ENCODE peak calls at places on chromosomes 5 and 9, in four cellular contexts. E is K562, T is HepG2, Q is GM12878. G is an unnamed sample.

GRCh38 chr9:109254317-109254716 is 66.5 kb downstream of the EPB41L4B start:
- ATAC-seq in E (no peak), T (no peak), Q (no peak), G (no peak)

GRCh38 chr9:98057095-98057799 is 715 bp downstream of the NANS start:
- ATAC-seq in E (peak; percentile 5), T (no peak), Q (peak; percentile 5), G (no peak)

GRCh38 chr5:65871182-65871581 is 55.2 kb upstream of the ERBIN start:
- ATAC-seq in E (no peak), T (no peak), Q (no peak), G (no peak)

GRCh38 chr5:79886940-79887339 is 104.1 kb downstream of the MTX3 start:
- ATAC-seq in E (no peak), T (no peak), Q (no peak), G (no peak)

GRCh38 chr5:157449011-157449723 is 10.8 kb upstream of the NIPAL4 start:
- ATAC-seq in E (no peak), T (no peak), Q (no peak), G (peak; percentile 84)

GRCh38 chr5:84403773-84404172 is 19.1 kb upstream of the EDIL3 start:
- ATAC-seq in E (no peak), T (no peak), Q (no peak), G (no peak)

GRCh38 chr5:126027149-126027548 is 396.1 kb upstream of the GRAMD2B start:
- ATAC-seq in E (no peak), T (no peak), Q (no peak), G (no peak)

GRCh38 chr9:4084440-4084818 is 215.4 kb downstream of the GLIS3 start:
- ATAC-seq in E (no peak), T (no peak), Q (no peak), G (peak; percentile 79)

GRCh38 chr9:130662927-130663257 is 1.5 kb upstream of the PRDM12 start:
- ATAC-seq in E (no peak), T (peak; percentile 7), Q (no peak), G (no peak)

GRCh38 chr5:124725040-124725434 is 21.4 kb downstream of the ZNF608 start:
- ATAC-seq in E (peak; percentile 91), T (peak; percentile 65), Q (peak; percentile 78), G (no peak)

GRCh38 chr5:41682641-41683040 is 172.2 kb upstream of the PLCXD3 start:
- ATAC-seq in E (no peak), T (no peak), Q (no peak), G (no peak)

GRCh38 chr5:10162468-10162867 is 87.2 kb downstream of the ATPSCKMT start:
- ATAC-seq in E (no peak), T (no peak), Q (no peak), G (no peak)

GRCh38 chr5:40236001-40236400 is 443.7 kb upstream of the PTGER4 start:
- ATAC-seq in E (no peak), T (no peak), Q (no peak), G (no peak)

GRCh38 chr5:5678909-5679308 is 256.4 kb downstream of the ICE1 start:
- ATAC-seq in E (no peak), T (no peak), Q (no peak), G (peak; percentile 50)

GRCh38 chr5:31738199-31738598 is 99.3 kb downstream of the PDZD2 start:
- ATAC-seq in E (no peak), T (no peak), Q (no peak), G (no peak)

GRCh38 chr5:73115399-73116051 is 4.8 kb upstream of the TMEM171 start:
- ATAC-seq in E (peak; percentile 72), T (no peak), Q (no peak), G (no peak)

GRCh38 chr5:123033157-123033671 is 3.3 kb downstream of the PPIC start:
- ATAC-seq in E (no peak), T (no peak), Q (no peak), G (no peak)

GRCh38 chr5:14257995-14258403 is 114.9 kb downstream of the TRIO start:
- ATAC-seq in E (no peak), T (no peak), Q (peak; percentile 86), G (no peak)

GRCh38 chr5:119276976-119277375 is 78.8 kb upstream of the TNFAIP8 start:
- ATAC-seq in E (no peak), T (no peak), Q (peak; percentile 36), G (no peak)

GRCh38 chr5:76331139-76331538 is 71.9 kb upstream of the IQGAP2 start:
- ATAC-seq in E (peak; percentile 39), T (no peak), Q (peak; percentile 31), G (no peak)

GRCh38 chr5:112685929-112686328 is 51.8 kb upstream of the APC start:
- ATAC-seq in E (no peak), T (no peak), Q (no peak), G (no peak)

GRCh38 chr9:5799314-5799713 is 33.6 kb downstream of the ERMP1 start:
- ATAC-seq in E (peak; percentile 76), T (peak; percentile 59), Q (peak; percentile 41), G (no peak)

GRCh38 chr5:142063376-142063775 is 45.2 kb upstream of the NDFIP1 start:
- ATAC-seq in E (no peak), T (no peak), Q (no peak), G (no peak)

GRCh38 chr5:167294861-167295685 is 996.4 kb upstream of the WWC1 start:
- ATAC-seq in E (no peak), T (no peak), Q (no peak), G (peak; percentile 48)

GRCh38 chr5:91487420-91487819 is 104.3 kb upstream of the ARRDC3 start:
- ATAC-seq in E (no peak), T (no peak), Q (no peak), G (no peak)

GRCh38 chr5:157390179-157390923 is 69.7 kb upstream of the NIPAL4 start:
- ATAC-seq in E (peak; percentile 25), T (peak; percentile 99), Q (no peak), G (no peak)

GRCh38 chr5:139711852-139712171 is 63.7 kb downstream of the CXXC5 start:
- ATAC-seq in E (no peak), T (no peak), Q (peak; percentile 9), G (no peak)

GRCh38 chr5:79702606-79703380 is 13.2 kb downstream of the CMYA5 start:
- ATAC-seq in E (peak; percentile 67), T (peak; percentile 76), Q (peak; percentile 51), G (no peak)

GRCh38 chr5:180970875-180971274 is 17.8 kb upstream of the BTNL3 start:
- ATAC-seq in E (no peak), T (no peak), Q (no peak), G (no peak)

GRCh38 chr5:74314906-74315305 is 325.6 kb downstream of the ENC1 start:
- ATAC-seq in E (no peak), T (no peak), Q (no peak), G (no peak)

GRCh38 chr5:114018178-114018577 is 343.7 kb upstream of the KCNN2 start:
- ATAC-seq in E (no peak), T (peak; percentile 64), Q (no peak), G (no peak)
- TF ChIP-seq EP300 in E (no peak), T (no peak), Q (no peak), G (no peak)

GRCh38 chr9:89679006-89679395 is 74.2 kb downstream of the GADD45G start:
- ATAC-seq in E (no peak), T (no peak), Q (no peak), G (no peak)

GRCh38 chr9:89679581-89679980 is 74.8 kb downstream of the GADD45G start:
- ATAC-seq in E (no peak), T (no peak), Q (no peak), G (no peak)

GRCh38 chr9:89683626-89684025 is 78.8 kb downstream of the GADD45G start:
- ATAC-seq in E (no peak), T (no peak), Q (no peak), G (no peak)

GRCh38 chr9:89678394-89679005 is 73.7 kb downstream of the GADD45G start:
- ATAC-seq in E (no peak), T (no peak), Q (no peak), G (no peak)

DNA sequence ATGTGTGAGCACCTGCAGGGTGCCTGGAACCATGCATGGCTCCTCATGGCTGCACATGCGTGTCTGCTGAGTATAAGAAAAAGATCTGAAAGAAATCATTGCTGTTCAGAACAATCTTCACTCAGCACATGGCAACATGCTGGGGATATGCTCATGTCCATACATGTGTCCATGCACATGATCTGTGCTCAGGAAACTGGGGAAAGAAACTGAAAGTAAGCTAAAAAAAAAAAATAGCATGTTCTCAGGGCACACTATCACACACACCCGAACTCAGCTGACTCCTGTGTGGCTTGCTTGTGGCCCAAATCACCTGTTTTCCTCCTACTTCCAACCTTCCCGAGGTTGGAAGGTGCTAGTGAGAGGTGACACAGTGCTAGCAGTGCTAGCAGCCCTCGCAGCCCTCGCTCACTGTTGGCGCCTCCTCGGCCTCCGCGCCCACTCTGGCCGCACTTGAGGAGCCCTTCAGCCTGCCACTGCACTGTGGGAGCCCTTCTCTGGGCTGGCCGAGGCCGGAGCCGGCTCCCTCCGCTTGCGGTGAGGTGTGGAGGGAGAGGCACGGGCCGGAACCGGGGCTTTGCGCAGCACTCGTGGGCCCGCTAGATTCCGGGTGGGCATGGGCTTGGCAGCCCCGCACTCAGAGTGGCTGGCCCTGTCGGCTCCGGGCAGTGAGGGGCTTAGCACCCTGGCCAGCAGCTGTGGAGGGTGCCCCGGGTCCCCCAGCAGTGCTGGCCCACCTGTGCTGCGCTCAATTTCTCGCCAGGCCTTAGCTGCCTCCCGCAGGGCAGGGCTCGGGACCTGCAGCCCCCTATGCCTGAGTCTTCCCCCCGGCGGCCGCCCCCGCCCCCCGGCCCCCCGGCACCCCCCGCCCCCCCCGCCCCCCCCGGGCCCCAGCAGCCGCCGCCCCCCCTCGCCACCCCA is 76.0 kb downstream of the GADD45G start:
- ATAC-seq in E (no peak), T (no peak), Q (peak; percentile 65), G (no peak)
- TF ChIP-seq POLR2AphosphoS5 in E (no peak), T (no peak), Q (no peak), G (no peak)

GRCh38 chr9:137280478-137281344 is 3.2 kb downstream of the TOR4A start:
- ATAC-seq in E (no peak), T (no peak), Q (peak; percentile 34), G (no peak)
- TF ChIP-seq CTCF in E (no peak), T (no peak), Q (peak; percentile 15), G (no peak)

DNA sequence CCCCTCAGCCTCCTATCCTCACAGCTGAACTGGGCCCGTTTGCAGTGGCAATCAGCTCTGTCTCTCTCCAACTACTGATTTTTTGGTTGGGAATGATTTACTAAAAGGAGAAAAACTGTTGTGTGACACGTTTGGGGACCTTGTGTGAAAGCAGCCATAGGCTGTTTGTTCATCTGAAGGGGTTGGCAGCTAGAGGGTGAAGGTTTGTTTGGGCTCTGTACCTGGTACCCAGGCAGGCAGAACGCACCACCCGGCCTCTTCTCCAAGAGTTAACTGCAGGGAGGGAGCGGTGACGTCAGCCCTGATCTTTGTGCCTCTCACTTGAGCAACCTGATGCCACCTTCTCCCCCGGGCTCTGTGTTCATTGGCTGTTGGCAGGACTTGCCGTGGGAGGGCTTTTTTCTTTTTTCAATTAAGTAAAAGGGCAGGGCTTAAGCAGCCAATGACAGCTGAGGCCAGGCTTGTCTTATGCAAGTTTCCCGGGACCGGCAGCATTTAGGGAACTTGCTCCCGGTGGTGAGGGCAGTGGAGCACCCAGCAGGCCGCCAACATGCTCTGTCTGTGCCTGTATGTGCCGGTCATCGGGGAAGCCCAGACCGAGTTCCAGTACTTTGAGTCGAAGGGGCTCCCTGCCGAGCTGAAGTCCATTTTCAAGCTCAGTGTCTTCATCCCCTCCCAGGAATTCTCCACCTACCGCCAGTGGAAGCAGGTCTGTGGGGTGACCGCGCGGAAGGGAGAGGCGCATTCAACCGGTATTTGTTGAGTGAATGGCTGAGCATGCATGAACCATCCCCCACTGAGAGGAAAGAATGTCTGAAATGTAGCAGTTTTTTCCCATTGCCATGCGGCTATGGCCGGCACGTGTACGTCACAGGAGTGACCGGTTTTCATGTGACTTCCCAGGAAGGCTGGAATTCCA is 29.3 kb downstream of the PTGES2 start:
- ATAC-seq in E (peak; percentile 21), T (peak; percentile 75), Q (no peak), G (peak; percentile 83)
- TF ChIP-seq EP300 in E (no peak), T (peak; percentile 43), Q (no peak), G (peak; percentile 40)